ENCODE peak calls at places on chromosomes 2 and 18, in five cellular contexts. One of them, this sample, is unnamed.
A peak's percentile ranks its signal among the peaks of the same experiment; 100 is the strongest.

GRCh38 chr2:16674154-16674553 is 8.5 kb upstream of the CYRIA start:
- DNase-seq in breast epithelium: no peak
- DNase-seq in PC-9: no peak
- DNase-seq in adrenal gland: no peak
- DNase-seq in fibroblast of lung: no peak
- DNase-seq in this sample: no peak

GRCh38 chr2:218893349-218894167 is 12.9 kb downstream of the WNT10A start:
- DNase-seq in adrenal gland: no peak
- DNase-seq in breast epithelium: no peak
- DNase-seq in fibroblast of lung: no peak
- DNase-seq in PC-9: no peak
- DNase-seq in this sample: no peak

GRCh38 chr18:77116201-77117080 is 16.1 kb downstream of the MBP start:
- DNase-seq in breast epithelium: peak; percentile 12
- DNase-seq in fibroblast of lung: no peak
- DNase-seq in PC-9: no peak
- DNase-seq in adrenal gland: no peak
- DNase-seq in this sample: peak; percentile 3

GRCh38 chr18:76943542-76944339 is 121.4 kb downstream of the ZNF236 start:
- DNase-seq in fibroblast of lung: peak; percentile 97
- DNase-seq in breast epithelium: no peak
- DNase-seq in PC-9: no peak
- DNase-seq in adrenal gland: no peak
- DNase-seq in this sample: no peak

GRCh38 chr18:79988925-79989361 is 580 bp upstream of the TXNL4A start:
- DNase-seq in adrenal gland: no peak
- DNase-seq in fibroblast of lung: peak; percentile 66
- DNase-seq in PC-9: peak; percentile 32
- DNase-seq in breast epithelium: peak; percentile 61
- DNase-seq in this sample: no peak

GRCh38 chr2:60775048-60775639 is 19.1 kb downstream of the PAPOLG start:
- DNase-seq in fibroblast of lung: no peak
- DNase-seq in adrenal gland: no peak
- DNase-seq in PC-9: no peak
- DNase-seq in breast epithelium: no peak
- DNase-seq in this sample: no peak

GRCh38 chr2:238793351-238793750 is 54.5 kb upstream of the TWIST2 start:
- DNase-seq in breast epithelium: no peak
- DNase-seq in fibroblast of lung: peak; percentile 60
- DNase-seq in adrenal gland: no peak
- DNase-seq in PC-9: no peak
- DNase-seq in this sample: no peak

GRCh38 chr18:12989397-12990127 is 1.6 kb upstream of the CEP192 start:
- DNase-seq in breast epithelium: no peak
- DNase-seq in fibroblast of lung: no peak
- DNase-seq in adrenal gland: no peak
- DNase-seq in PC-9: no peak
- DNase-seq in this sample: no peak

GRCh38 chr2:70461414-70461813 is 92.2 kb downstream of the TGFA start:
- DNase-seq in breast epithelium: no peak
- DNase-seq in fibroblast of lung: no peak
- DNase-seq in PC-9: no peak
- DNase-seq in adrenal gland: no peak
- DNase-seq in this sample: no peak

GRCh38 chr2:65749549-65749948 is 317.1 kb upstream of the SPRED2 start:
- DNase-seq in adrenal gland: no peak
- DNase-seq in fibroblast of lung: peak; percentile 67
- DNase-seq in breast epithelium: no peak
- DNase-seq in PC-9: no peak
- DNase-seq in this sample: no peak

GRCh38 chr2:54666741-54667639 is 56.5 kb upstream of the EML6 start:
- DNase-seq in breast epithelium: no peak
- DNase-seq in PC-9: no peak
- DNase-seq in adrenal gland: peak; percentile 77
- DNase-seq in fibroblast of lung: peak; percentile 86
- DNase-seq in this sample: no peak

GRCh38 chr2:58871469-58872142 is 630.5 kb upstream of the FANCL start:
- DNase-seq in breast epithelium: no peak
- DNase-seq in PC-9: no peak
- DNase-seq in adrenal gland: no peak
- DNase-seq in fibroblast of lung: no peak
- DNase-seq in this sample: no peak

GRCh38 chr2:33673937-33674336 is 74.8 kb upstream of the FAM98A start:
- DNase-seq in PC-9: no peak
- DNase-seq in adrenal gland: no peak
- DNase-seq in fibroblast of lung: peak; percentile 22
- DNase-seq in breast epithelium: no peak
- DNase-seq in this sample: no peak

GRCh38 chr18:69401475-69402218 is 959 bp downstream of the DOK6 start:
- DNase-seq in fibroblast of lung: peak; percentile 41
- DNase-seq in PC-9: no peak
- DNase-seq in breast epithelium: no peak
- DNase-seq in adrenal gland: no peak
- DNase-seq in this sample: no peak

GRCh38 chr18:12246849-12247808 is 7.0 kb upstream of the CIDEA start:
- DNase-seq in fibroblast of lung: peak; percentile 25
- DNase-seq in adrenal gland: no peak
- DNase-seq in breast epithelium: no peak
- DNase-seq in PC-9: no peak
- DNase-seq in this sample: no peak

GRCh38 chr18:55314615-55315237 is 273.3 kb downstream of the TCF4 start:
- DNase-seq in PC-9: no peak
- DNase-seq in adrenal gland: no peak
- DNase-seq in fibroblast of lung: no peak
- DNase-seq in breast epithelium: no peak
- DNase-seq in this sample: no peak

GRCh38 chr2:163732718-163733117 is 3.1 kb downstream of the FIGN start:
- DNase-seq in breast epithelium: no peak
- DNase-seq in PC-9: no peak
- DNase-seq in fibroblast of lung: peak; percentile 39
- DNase-seq in adrenal gland: no peak
- DNase-seq in this sample: no peak

GRCh38 chr2:176137883-176138282 is 8.4 kb downstream of the HOXD8 start:
- DNase-seq in fibroblast of lung: no peak
- DNase-seq in breast epithelium: no peak
- DNase-seq in adrenal gland: no peak
- DNase-seq in PC-9: no peak
- DNase-seq in this sample: peak; percentile 19

GRCh38 chr2:172106128-172106961 is 3.6 kb upstream of the DLX2 start:
- DNase-seq in PC-9: no peak
- DNase-seq in breast epithelium: no peak
- DNase-seq in fibroblast of lung: no peak
- DNase-seq in adrenal gland: no peak
- DNase-seq in this sample: no peak

GRCh38 chr2:4763009-4763408 is 929.2 kb upstream of the SOX11 start:
- DNase-seq in adrenal gland: no peak
- DNase-seq in PC-9: no peak
- DNase-seq in breast epithelium: no peak
- DNase-seq in fibroblast of lung: peak; percentile 33
- DNase-seq in this sample: no peak

GRCh38 chr18:38940863-38941531 is 1375.4 kb upstream of the CELF4 start:
- DNase-seq in PC-9: peak; percentile 15
- DNase-seq in breast epithelium: no peak
- DNase-seq in adrenal gland: no peak
- DNase-seq in fibroblast of lung: peak; percentile 69
- DNase-seq in this sample: no peak

GRCh38 chr18:79965119-79965902 is 868 bp downstream of the HSBP1L1 start:
- DNase-seq in fibroblast of lung: peak; percentile 76
- DNase-seq in PC-9: peak; percentile 37
- DNase-seq in adrenal gland: peak; percentile 62
- DNase-seq in breast epithelium: no peak
- DNase-seq in this sample: no peak

GRCh38 chr2:160061533-160062282 is 707 bp downstream of the PLA2R1 start:
- DNase-seq in PC-9: no peak
- DNase-seq in fibroblast of lung: no peak
- DNase-seq in adrenal gland: no peak
- DNase-seq in breast epithelium: no peak
- DNase-seq in this sample: no peak

GRCh38 chr18:28313602-28314001 is 136.7 kb upstream of the CDH2 start:
- DNase-seq in breast epithelium: no peak
- DNase-seq in fibroblast of lung: no peak
- DNase-seq in PC-9: no peak
- DNase-seq in adrenal gland: no peak
- DNase-seq in this sample: no peak

GRCh38 chr2:221104391-221104811 is 467.7 kb downstream of the EPHA4 start:
- DNase-seq in adrenal gland: peak; percentile 19
- DNase-seq in fibroblast of lung: peak; percentile 62
- DNase-seq in breast epithelium: no peak
- DNase-seq in PC-9: no peak
- DNase-seq in this sample: peak; percentile 84

GRCh38 chr18:3248670-3249359 is 1.2 kb downstream of the MYL12A start:
- DNase-seq in PC-9: no peak
- DNase-seq in fibroblast of lung: peak; percentile 70
- DNase-seq in adrenal gland: no peak
- DNase-seq in breast epithelium: no peak
- DNase-seq in this sample: no peak

GRCh38 chr2:67142741-67143140 is 254.4 kb upstream of the ETAA1 start:
- DNase-seq in adrenal gland: no peak
- DNase-seq in breast epithelium: no peak
- DNase-seq in PC-9: no peak
- DNase-seq in fibroblast of lung: no peak
- DNase-seq in this sample: no peak

GRCh38 chr2:70088508-70089219 is 1.4 kb downstream of the PCBP1 start:
- DNase-seq in PC-9: no peak
- DNase-seq in adrenal gland: no peak
- DNase-seq in breast epithelium: no peak
- DNase-seq in fibroblast of lung: no peak
- DNase-seq in this sample: no peak

GRCh38 chr2:121969155-121969554 is 213.7 kb downstream of the TSN start:
- DNase-seq in fibroblast of lung: peak; percentile 2
- DNase-seq in adrenal gland: no peak
- DNase-seq in PC-9: no peak
- DNase-seq in breast epithelium: no peak
- DNase-seq in this sample: no peak

GRCh38 chr2:105789745-105790466 is 45.2 kb downstream of the NCK2 start:
- DNase-seq in breast epithelium: no peak
- DNase-seq in adrenal gland: peak; percentile 76
- DNase-seq in PC-9: no peak
- DNase-seq in fibroblast of lung: peak; percentile 67
- DNase-seq in this sample: peak; percentile 47

GRCh38 chr2:23636412-23636811 is 251.4 kb downstream of the KLHL29 start:
- DNase-seq in PC-9: no peak
- DNase-seq in breast epithelium: no peak
- DNase-seq in fibroblast of lung: peak; percentile 24
- DNase-seq in adrenal gland: no peak
- DNase-seq in this sample: no peak

GRCh38 chr2:42964444-42965081 is 172.2 kb upstream of the HAAO start:
- DNase-seq in fibroblast of lung: peak; percentile 98
- DNase-seq in PC-9: peak; percentile 88
- DNase-seq in adrenal gland: no peak
- DNase-seq in breast epithelium: no peak
- DNase-seq in this sample: no peak

GRCh38 chr2:42963452-42964068 is 171.2 kb upstream of the HAAO start:
- DNase-seq in fibroblast of lung: no peak
- DNase-seq in adrenal gland: no peak
- DNase-seq in breast epithelium: no peak
- DNase-seq in PC-9: no peak
- DNase-seq in this sample: no peak

GRCh38 chr2:42962521-42962953 is 170.2 kb upstream of the HAAO start:
- DNase-seq in breast epithelium: no peak
- DNase-seq in PC-9: no peak
- DNase-seq in fibroblast of lung: no peak
- DNase-seq in adrenal gland: no peak
- DNase-seq in this sample: no peak

GRCh38 chr2:42965910-42966309 is 173.5 kb upstream of the HAAO start:
- DNase-seq in fibroblast of lung: no peak
- DNase-seq in breast epithelium: no peak
- DNase-seq in PC-9: no peak
- DNase-seq in adrenal gland: no peak
- DNase-seq in this sample: no peak

GRCh38 chr2:42965196-42965595 is 172.8 kb upstream of the HAAO start:
- DNase-seq in fibroblast of lung: no peak
- DNase-seq in PC-9: no peak
- DNase-seq in breast epithelium: no peak
- DNase-seq in adrenal gland: no peak
- DNase-seq in this sample: no peak
- H3K4me1 ChIP-seq in fibroblast of lung: peaks cover 45% of the 10 kb centered on the region
- H3K4me1 ChIP-seq in PC-9: peaks cover 48% of the 10 kb centered on the region
- H3K4me1 ChIP-seq in breast epithelium: peaks cover 13% of the 10 kb centered on the region
- H3K4me1 ChIP-seq in adrenal gland: no peaks in the 10 kb centered on the region
- H3K4me1 ChIP-seq in this sample: peaks cover 64% of the 10 kb centered on the region

GRCh38 chr2:127733816-127734537 is 32.7 kb downstream of the SFT2D3 start:
- DNase-seq in fibroblast of lung: peak; percentile 39
- DNase-seq in breast epithelium: no peak
- DNase-seq in PC-9: no peak
- DNase-seq in adrenal gland: no peak
- DNase-seq in this sample: no peak

GRCh38 chr2:127737892-127738291 is 36.6 kb downstream of the SFT2D3 start:
- DNase-seq in fibroblast of lung: no peak
- DNase-seq in adrenal gland: no peak
- DNase-seq in breast epithelium: no peak
- DNase-seq in PC-9: no peak
- DNase-seq in this sample: no peak

GRCh38 chr2:127735537-127736399 is 34.5 kb downstream of the SFT2D3 start:
- DNase-seq in PC-9: no peak
- DNase-seq in fibroblast of lung: peak; percentile 3
- DNase-seq in adrenal gland: no peak
- DNase-seq in breast epithelium: no peak
- DNase-seq in this sample: no peak

GRCh38 chr2:127733113-127733815 is 32.0 kb downstream of the SFT2D3 start:
- DNase-seq in fibroblast of lung: no peak
- DNase-seq in adrenal gland: no peak
- DNase-seq in breast epithelium: no peak
- DNase-seq in PC-9: no peak
- DNase-seq in this sample: no peak

GRCh38 chr2:127735044-127735443 is 33.7 kb downstream of the SFT2D3 start:
- DNase-seq in PC-9: no peak
- DNase-seq in adrenal gland: no peak
- DNase-seq in breast epithelium: no peak
- DNase-seq in fibroblast of lung: no peak
- DNase-seq in this sample: no peak
- H3K27ac ChIP-seq in PC-9: no peak overlapping the region
- H3K27ac ChIP-seq in adrenal gland: no peak overlapping the region
- H3K27ac ChIP-seq in breast epithelium: no peak overlapping the region
- H3K27ac ChIP-seq in fibroblast of lung: no peak overlapping the region
- H3K27ac ChIP-seq in this sample: no peak overlapping the region

GRCh38 chr2:1047485-1047884 is 96.8 kb downstream of the SNTG2 start:
- DNase-seq in fibroblast of lung: peak; percentile 38
- DNase-seq in breast epithelium: no peak
- DNase-seq in PC-9: no peak
- DNase-seq in adrenal gland: no peak
- DNase-seq in this sample: no peak
- TF ChIP-seq CTCF in fibroblast of lung: peak; percentile 30
- TF ChIP-seq CTCF in breast epithelium: no peak
- TF ChIP-seq CTCF in PC-9: no peak
- TF ChIP-seq CTCF in adrenal gland: no peak
- TF ChIP-seq CTCF in this sample: no peak

DNA sequence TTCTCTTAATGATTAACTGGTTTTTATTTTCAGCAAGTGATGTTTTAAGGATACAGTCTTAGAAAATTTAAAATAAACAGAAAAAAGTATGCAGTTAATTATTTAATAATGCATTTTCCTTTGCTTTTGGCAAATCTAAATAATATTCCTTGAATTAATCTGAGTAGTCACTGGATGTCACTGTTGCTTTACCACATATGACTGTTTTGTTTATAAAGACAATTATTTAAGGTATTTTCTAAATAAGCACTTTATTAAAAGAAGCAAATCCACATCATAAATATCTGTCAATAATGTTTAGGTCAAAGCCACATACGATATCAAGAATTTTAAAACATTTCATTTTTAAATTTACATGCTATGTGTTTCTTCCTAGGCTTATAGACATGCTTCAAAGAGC is 40.6 kb upstream of the TFPI start:
- DNase-seq in breast epithelium: no peak
- DNase-seq in PC-9: no peak
- DNase-seq in adrenal gland: no peak
- DNase-seq in fibroblast of lung: peak; percentile 65
- DNase-seq in this sample: no peak
- H3K4me1 ChIP-seq in breast epithelium: no peaks in the 10 kb centered on the region
- H3K4me1 ChIP-seq in PC-9: no peaks in the 10 kb centered on the region
- H3K4me1 ChIP-seq in adrenal gland: no peaks in the 10 kb centered on the region
- H3K4me1 ChIP-seq in fibroblast of lung: no peaks in the 10 kb centered on the region
- H3K4me1 ChIP-seq in this sample: peaks cover 2% of the 10 kb centered on the region

This sample was measured in ascending aorta.